ENCODE peak calls at places on chromosomes 5 and 9, in four cellular contexts. V is H9, J is mesenchymal stem cell, P is H1. R is an unnamed sample.

GRCh38 chr9:137739371-137739915 is 120.6 kb downstream of the EHMT1 start:
- DNase-seq in V (no peak), J (no peak), P (no peak), R (no peak)

GRCh38 chr5:132883261-132883834 is 9.9 kb downstream of the LEAP2 start:
- DNase-seq in V (peak; percentile 40), J (peak; percentile 82), P (no peak), R (peak; percentile 20)

GRCh38 chr5:40716000-40716399 is 36.3 kb downstream of the PTGER4 start:
- DNase-seq in V (no peak), J (no peak), P (no peak), R (no peak)

GRCh38 chr5:96528816-96529474 is 95.9 kb upstream of the PCSK1 start:
- DNase-seq in V (no peak), J (no peak), P (no peak), R (no peak)

GRCh38 chr9:134640491-134641172 is 971 bp upstream of the COL5A1 start:
- DNase-seq in V (no peak), J (no peak), P (no peak), R (no peak)

GRCh38 chr5:150637245-150638052 is 3.0 kb upstream of the SYNPO start:
- DNase-seq in V (no peak), J (peak; percentile 95), P (no peak), R (no peak)

GRCh38 chr5:91401175-91401574 is 18.1 kb upstream of the ARRDC3 start:
- DNase-seq in V (no peak), J (no peak), P (no peak), R (no peak)

GRCh38 chr9:100432736-100433135 is 5.8 kb downstream of the MSANTD3 start:
- DNase-seq in V (no peak), J (no peak), P (no peak), R (no peak)

GRCh38 chr5:76046761-76047160 is 36.4 kb upstream of the SV2C start:
- DNase-seq in V (no peak), J (no peak), P (no peak), R (no peak)

GRCh38 chr5:147507480-147508126 is 2.3 kb downstream of the DPYSL3 start:
- DNase-seq in V (no peak), J (peak; percentile 63), P (no peak), R (no peak)

GRCh38 chr9:88725300-88726024 is 190.5 kb downstream of the NXNL2 start:
- DNase-seq in V (no peak), J (no peak), P (no peak), R (no peak)

GRCh38 chr5:45694255-45694834 is 1.8 kb downstream of the HCN1 start:
- DNase-seq in V (no peak), J (peak; percentile 15), P (no peak), R (peak; percentile 42)

GRCh38 chr9:4353236-4353635 is 53.4 kb upstream of the GLIS3 start:
- DNase-seq in V (no peak), J (no peak), P (no peak), R (no peak)

GRCh38 chr5:168307925-168308584 is 16.6 kb downstream of the WWC1 start:
- DNase-seq in V (no peak), J (no peak), P (no peak), R (no peak)

GRCh38 chr9:114097613-114098020 is 1.5 kb downstream of the KIF12 start:
- DNase-seq in V (no peak), J (no peak), P (no peak), R (no peak)

GRCh38 chr9:95684516-95684915 is 167.7 kb upstream of the PTCH1 start:
- DNase-seq in V (no peak), J (no peak), P (no peak), R (no peak)

GRCh38 chr9:112130997-112131396 is 44.1 kb downstream of the SUSD1 start:
- DNase-seq in V (no peak), J (no peak), P (no peak), R (no peak)

GRCh38 chr5:78677777-78678668 is 29.5 kb upstream of the LHFPL2 start:
- DNase-seq in V (no peak), J (peak; percentile 91), P (no peak), R (no peak)

GRCh38 chr5:115459844-115460243 is 84.7 kb downstream of the FEM1C start:
- DNase-seq in V (no peak), J (peak; percentile 47), P (no peak), R (no peak)

GRCh38 chr5:115457985-115458384 is 86.6 kb downstream of the FEM1C start:
- DNase-seq in V (no peak), J (no peak), P (no peak), R (no peak)

GRCh38 chr5:115456539-115456938 is 88.0 kb downstream of the FEM1C start:
- DNase-seq in V (no peak), J (no peak), P (no peak), R (no peak)

GRCh38 chr5:115456056-115456455 is 88.5 kb downstream of the FEM1C start:
- DNase-seq in V (no peak), J (peak; percentile 41), P (no peak), R (no peak)

GRCh38 chr5:115457574-115457973 is 87.0 kb downstream of the FEM1C start:
- DNase-seq in V (no peak), J (no peak), P (no peak), R (no peak)
- H2BK12ac ChIP-seq in V (no peak overlapping the region), J (no peak overlapping the region), P (no peak overlapping the region), R (no peak overlapping the region)

DNA sequence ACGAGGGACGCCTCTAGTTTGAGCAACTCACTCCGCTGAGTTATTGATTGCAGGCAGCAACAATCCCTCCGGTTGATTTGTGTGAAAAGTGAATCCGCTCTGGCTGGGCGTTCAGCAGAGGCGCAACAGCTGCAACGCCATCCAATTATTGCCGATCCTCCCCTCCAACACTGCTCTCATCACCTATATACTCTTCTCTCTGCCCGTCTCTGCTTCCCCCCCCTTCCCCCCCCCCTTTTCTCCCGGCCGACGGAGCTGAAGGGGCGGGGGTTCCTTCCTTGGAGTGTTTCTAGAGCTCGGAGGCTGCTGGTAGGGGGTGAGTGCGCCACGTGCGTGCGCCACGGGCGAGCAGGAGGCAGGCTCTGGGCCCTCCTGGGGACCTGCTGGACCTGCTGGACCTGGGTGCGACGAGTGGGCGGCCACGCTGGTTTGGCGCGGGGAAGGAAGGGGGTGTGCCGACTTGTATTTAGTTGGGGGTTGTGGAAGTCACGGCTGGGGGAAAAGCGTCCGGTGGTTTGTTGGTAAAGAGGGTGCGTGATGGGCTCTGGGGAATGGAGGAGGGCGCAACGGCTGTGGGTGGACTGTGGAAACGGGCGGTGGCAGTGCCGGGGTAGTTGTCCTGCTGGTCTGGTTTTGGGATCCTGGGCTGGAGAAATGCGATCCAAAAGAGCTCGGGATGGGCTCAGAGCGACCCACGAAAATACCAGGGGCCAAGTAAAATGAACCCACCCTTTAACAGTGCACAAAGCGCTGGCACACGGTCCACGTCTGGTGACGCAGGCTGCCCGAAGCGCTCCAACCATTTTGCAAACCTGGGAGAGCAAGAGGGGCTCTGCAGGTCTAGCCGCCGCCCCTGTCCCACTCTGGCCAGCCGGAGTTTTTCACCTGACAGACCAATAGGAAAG is 6.4 kb upstream of the MEF2C start:
- DNase-seq in V (peak; percentile 70), J (peak; percentile 60), P (peak; percentile 67), R (no peak)
- H2BK12ac ChIP-seq in V (no peak overlapping the region), J (peak overlapping the region; percentile 23), P (peak overlapping the region; percentile 82), R (no peak overlapping the region)

DNA sequence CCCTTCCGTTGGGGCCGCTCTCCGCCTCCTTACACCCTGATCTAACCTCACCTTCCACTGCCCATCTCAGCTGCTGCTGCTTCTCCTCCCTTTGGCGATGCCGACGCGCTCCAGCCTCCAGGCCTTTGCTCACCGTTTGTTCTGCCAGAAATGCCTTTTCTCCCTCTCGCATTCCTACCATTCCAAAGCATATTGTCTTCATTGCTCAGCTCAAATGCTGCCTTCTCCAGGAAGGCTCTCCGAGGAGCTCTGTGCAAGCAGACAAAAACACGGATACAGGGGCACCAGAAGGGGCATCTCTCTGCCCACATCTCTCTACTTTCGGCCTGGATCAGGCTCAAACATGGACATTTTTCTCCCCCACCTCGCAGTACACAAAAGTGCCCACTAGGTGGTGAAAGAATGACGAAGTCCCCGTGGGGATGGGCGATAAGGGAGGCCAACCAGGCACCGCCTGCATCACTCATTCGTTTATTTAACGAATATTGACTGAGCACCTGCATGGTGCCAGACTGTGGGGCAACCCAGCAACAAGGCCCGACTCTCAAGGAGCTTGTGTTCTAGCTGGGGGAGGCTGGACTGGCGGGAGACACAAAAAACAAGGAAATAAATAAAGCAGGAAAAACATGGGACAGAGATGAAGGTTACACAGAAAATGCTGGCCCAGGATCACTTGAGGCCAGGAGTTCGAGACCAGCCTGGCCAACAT is 7.3 kb upstream of the GRHPR start:
- DNase-seq in V (peak; percentile 81), J (peak; percentile 82), P (peak; percentile 92), R (peak; percentile 84)
- H2BK12ac ChIP-seq in V (no peak overlapping the region), J (peak overlapping the region; percentile 22), P (peak overlapping the region; percentile 89), R (no peak overlapping the region)

DNA sequence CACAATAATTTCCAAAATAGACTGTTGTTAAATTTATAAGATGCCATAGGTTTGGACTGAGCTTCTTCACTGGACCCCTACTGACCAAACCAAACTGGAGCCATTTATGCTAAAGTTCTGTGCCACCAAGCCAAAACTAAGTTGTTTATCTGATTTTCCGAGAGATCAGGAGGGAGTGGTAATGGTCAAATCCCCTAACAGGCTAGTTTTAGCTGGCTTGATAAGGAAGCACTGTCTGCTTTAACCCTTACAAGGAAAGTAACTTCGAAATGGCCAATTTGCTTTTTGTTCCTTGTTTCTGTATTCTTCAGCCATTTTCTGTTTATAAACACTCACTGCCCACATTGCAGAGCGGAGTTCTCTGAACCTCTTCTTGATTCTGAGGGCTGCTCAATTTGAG is 246.8 kb upstream of the TUT7 start:
- DNase-seq in V (no peak), J (no peak), P (no peak), R (no peak)
- H2BK12ac ChIP-seq in V (no peak overlapping the region), J (no peak overlapping the region), P (no peak overlapping the region), R (no peak overlapping the region)

GRCh38 chr9:106387965-106388364 is 475.0 kb upstream of the ZNF462 start:
- DNase-seq in V (no peak), J (no peak), P (no peak), R (no peak)

GRCh38 chr9:106393226-106393625 is 469.7 kb upstream of the ZNF462 start:
- DNase-seq in V (no peak), J (no peak), P (no peak), R (no peak)
- H2BK12ac ChIP-seq in V (no peak overlapping the region), J (no peak overlapping the region), P (no peak overlapping the region), R (no peak overlapping the region)

GRCh38 chr9:121599186-121599871 is 52.1 kb upstream of the DAB2IP start:
- DNase-seq in V (peak; percentile 94), J (peak; percentile 57), P (peak; percentile 90), R (peak; percentile 84)
- H2BK12ac ChIP-seq in V (no peak overlapping the region), J (no peak overlapping the region), P (no peak overlapping the region), R (no peak overlapping the region)